ENCODE peak calls at places on chromosomes 3 and 15, in seven cellular contexts. B, J, K, G, Q, L and H are unnamed samples.

GRCh38 chr15:77549552-77550274 is 83.0 kb downstream of the LINGO1 start:
- DNase-seq in B (no peak), K (no peak), L (no peak), J (no peak), G (no peak), Q (no peak), H (no peak)

GRCh38 chr3:65914740-65915366 is 123.9 kb downstream of the MAGI1 start:
- DNase-seq in K (no peak), J (no peak), Q (no peak), G (no peak), B (no peak), L (no peak), H (no peak)

GRCh38 chr15:47349179-47349578 is 368.1 kb upstream of the SEMA6D start:
- DNase-seq in G (no peak), K (no peak), L (no peak), Q (no peak), J (no peak), B (no peak), H (no peak)

GRCh38 chr3:49998326-49998725 is 58.4 kb downstream of the RBM6 start:
- DNase-seq in K (no peak), B (no peak), L (no peak), G (no peak), J (no peak), Q (no peak), H (peak; percentile 22)

GRCh38 chr3:114111060-114111790 is 54.7 kb downstream of the QTRT2 start:
- DNase-seq in Q (no peak), J (no peak), B (no peak), K (no peak), G (no peak), L (no peak), H (no peak)

GRCh38 chr15:67784856-67785430 is 40.4 kb upstream of the SKOR1 start:
- DNase-seq in K (no peak), G (no peak), B (no peak), J (no peak), L (peak; percentile 20), Q (no peak), H (no peak)

GRCh38 chr3:54939591-54940300 is 11.9 kb upstream of the LRTM1 start:
- DNase-seq in L (no peak), J (no peak), Q (no peak), B (no peak), G (no peak), K (no peak), H (no peak)

GRCh38 chr3:134029734-134030381 is at the start of gene SLCO2A1:
- DNase-seq in B (peak; percentile 72), G (no peak), J (no peak), K (peak; percentile 54), L (no peak), Q (peak; percentile 8), H (peak; percentile 64)

GRCh38 chr3:37308247-37308646 is 133.9 kb upstream of the LRRFIP2 start:
- DNase-seq in Q (no peak), L (peak; percentile 9), K (no peak), B (no peak), G (no peak), J (no peak), H (no peak)

GRCh38 chr3:150083653-150084037 is 113.0 kb upstream of the PFN2 start:
- DNase-seq in Q (no peak), K (no peak), B (no peak), L (no peak), G (peak; percentile 11), J (no peak), H (no peak)

GRCh38 chr3:36738701-36739100 is 25.7 kb downstream of the DCLK3 start:
- DNase-seq in L (no peak), B (no peak), Q (no peak), G (no peak), J (no peak), K (no peak), H (no peak)

GRCh38 chr15:49323207-49323606 is 99.8 kb upstream of the FGF7 start:
- DNase-seq in J (no peak), L (no peak), Q (no peak), G (no peak), B (no peak), K (no peak), H (no peak)

GRCh38 chr15:81939604-81940440 is 106.0 kb downstream of the MEX3B start:
- DNase-seq in L (peak; percentile 18), G (no peak), B (no peak), J (no peak), Q (no peak), K (peak; percentile 35), H (peak; percentile 12)